ENCODE peak calls at places on chromosomes 7 and 10, in five cellular contexts. G, U, T, Q and W are unnamed samples.

GRCh38 chr10:7264313-7264741 is 146.5 kb downstream of the SFMBT2 start:
- DNase-seq in T (no peak), U (no peak), G (no peak), Q (peak; percentile 57), W (no peak)

GRCh38 chr7:19747740-19748339 is 25.6 kb downstream of the TMEM196 start:
- DNase-seq in U (no peak), T (peak; percentile 37), G (no peak), Q (peak; percentile 47), W (peak; percentile 10)

GRCh38 chr7:22633954-22634474 is 93.0 kb upstream of the IL6 start:
- DNase-seq in G (no peak), U (no peak), T (no peak), Q (no peak), W (no peak)

GRCh38 chr10:121289800-121290199 is 308.4 kb downstream of the FGFR2 start:
- DNase-seq in Q (no peak), T (no peak), G (no peak), U (no peak), W (no peak)

GRCh38 chr10:97049670-97050069 is 136.1 kb downstream of the SLIT1 start:
- DNase-seq in T (no peak), G (no peak), Q (no peak), U (no peak), W (no peak)

GRCh38 chr10:78470267-78471103 is 436.8 kb downstream of the RPS24 start:
- DNase-seq in T (no peak), U (no peak), G (no peak), Q (peak; percentile 62), W (no peak)

GRCh38 chr7:33596694-33597093 is 308.6 kb upstream of the BMPER start:
- DNase-seq in Q (no peak), G (no peak), T (no peak), U (no peak), W (no peak)

GRCh38 chr7:28176174-28176573 is 4.4 kb downstream of the JAZF1 start:
- DNase-seq in T (no peak), U (no peak), Q (no peak), G (no peak), W (no peak)

GRCh38 chr7:101932053-101932452 is 114.6 kb downstream of the CUX1 start:
- DNase-seq in G (no peak), T (no peak), Q (no peak), U (no peak), W (peak; percentile 8)

GRCh38 chr10:80713398-80713928 is 175.8 kb downstream of the SH2D4B start:
- DNase-seq in G (no peak), U (no peak), T (no peak), Q (no peak), W (no peak)

GRCh38 chr10:110409926-110410325 is 87.8 kb upstream of the DUSP5 start:
- DNase-seq in T (no peak), G (no peak), Q (no peak), U (no peak), W (no peak)

GRCh38 chr7:53292341-53292740 is 256.9 kb downstream of the POM121L12 start:
- DNase-seq in U (no peak), G (no peak), T (no peak), Q (no peak), W (no peak)

GRCh38 chr10:10093035-10093434 is 924.6 kb upstream of the CELF2 start:
- DNase-seq in U (no peak), G (no peak), Q (no peak), T (no peak), W (no peak)

GRCh38 chr10:103580011-103580410 is 86.5 kb downstream of the NEURL1 start:
- DNase-seq in T (no peak), Q (no peak), G (no peak), U (no peak), W (no peak)

GRCh38 chr7:64951250-64951848 is 39.5 kb downstream of the ZNF117 start:
- DNase-seq in G (peak; percentile 35), Q (peak; percentile 66), U (peak; percentile 15), T (peak; percentile 2), W (no peak)

GRCh38 chr10:21336476-21337170 is 188.9 kb downstream of the SKIDA1 start:
- DNase-seq in G (no peak), Q (no peak), T (peak; percentile 37), U (no peak), W (no peak)

GRCh38 chr10:71767420-71768035 is 5.8 kb downstream of the VSIR start:
- DNase-seq in T (no peak), Q (no peak), U (no peak), G (no peak), W (peak; percentile 72)

GRCh38 chr10:110568055-110568735 is 700 bp downstream of the SMC3 start:
- DNase-seq in T (no peak), Q (no peak), U (peak; percentile 52), G (peak; percentile 61), W (no peak)

GRCh38 chr7:103989200-103989784 is at the start of gene RELN:
- DNase-seq in T (peak; percentile 63), U (no peak), G (no peak), Q (peak; percentile 85), W (no peak)

GRCh38 chr10:47381427-47382379 is 2.4 kb downstream of the ZNF488 start:
- DNase-seq in T (no peak), U (no peak), G (no peak), Q (peak; percentile 7), W (no peak)

GRCh38 chr10:24536653-24537052 is 187.0 kb downstream of the ARHGAP21 start:
- DNase-seq in G (no peak), T (no peak), Q (no peak), U (no peak), W (no peak)

GRCh38 chr7:22548313-22548712 is 48.3 kb upstream of the STEAP1B start:
- DNase-seq in T (no peak), Q (no peak), G (no peak), U (no peak), W (no peak)

GRCh38 chr7:158740013-158740656 is 35.5 kb upstream of the NCAPG2 start:
- DNase-seq in U (no peak), Q (no peak), T (no peak), G (no peak), W (no peak)

GRCh38 chr7:39353615-39354376 is 212.4 kb upstream of the YAE1 start:
- DNase-seq in T (peak; percentile 48), U (no peak), G (no peak), Q (peak; percentile 70), W (peak; percentile 51)

GRCh38 chr10:12382956-12383531 is 33.7 kb downstream of the CAMK1D start:
- DNase-seq in Q (no peak), G (no peak), T (no peak), U (no peak), W (no peak)

GRCh38 chr10:110898391-110898790 is 20.6 kb downstream of the BBIP1 start:
- DNase-seq in U (no peak), Q (no peak), T (no peak), G (no peak), W (no peak)

GRCh38 chr10:35795131-35795819 is 153.2 kb upstream of the FZD8 start:
- DNase-seq in G (no peak), U (no peak), Q (no peak), T (no peak), W (no peak)

GRCh38 chr7:16129431-16130126 is 291.8 kb downstream of the CRPPA start:
- DNase-seq in G (no peak), Q (no peak), U (no peak), T (no peak), W (no peak)

GRCh38 chr7:83588602-83589240 is 60.2 kb downstream of the SEMA3E start:
- DNase-seq in Q (peak; percentile 36), U (no peak), T (no peak), G (no peak), W (no peak)

DNA sequence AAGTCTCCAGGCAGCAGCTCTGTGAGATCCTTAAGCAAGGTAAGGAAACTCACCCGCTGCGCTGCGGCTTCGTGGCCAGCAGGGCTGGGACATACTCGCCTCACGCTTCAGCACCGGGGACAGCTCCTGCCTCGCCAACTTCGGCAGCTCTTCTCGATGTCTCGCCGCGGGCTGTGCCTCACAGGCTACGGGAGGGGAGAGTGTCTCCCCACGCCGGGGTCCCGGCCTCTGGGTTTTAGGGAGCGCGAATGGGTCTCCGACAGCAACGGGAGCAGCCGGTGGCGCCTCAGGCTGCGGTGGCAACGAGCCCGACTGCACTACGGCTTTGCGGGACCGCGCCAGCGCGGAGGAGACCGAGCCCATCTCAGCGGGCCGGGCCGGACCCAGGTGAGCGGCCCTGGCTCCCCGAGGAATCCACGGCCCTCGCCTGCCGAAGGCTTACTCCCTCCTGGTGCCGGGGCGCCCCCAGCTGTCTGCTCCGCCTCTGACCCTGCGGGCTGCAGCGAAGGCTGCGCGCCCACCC is 62.4 kb downstream of the LSM5 start:
- DNase-seq in U (peak; percentile 17), T (peak; percentile 93), G (peak; percentile 26), Q (peak; percentile 70), W (peak; percentile 75)
- H3K4me3 ChIP-seq in U (no peak overlapping the region), T (no peak overlapping the region), G (no peak overlapping the region), Q (no peak overlapping the region), W (no peak overlapping the region)

DNA sequence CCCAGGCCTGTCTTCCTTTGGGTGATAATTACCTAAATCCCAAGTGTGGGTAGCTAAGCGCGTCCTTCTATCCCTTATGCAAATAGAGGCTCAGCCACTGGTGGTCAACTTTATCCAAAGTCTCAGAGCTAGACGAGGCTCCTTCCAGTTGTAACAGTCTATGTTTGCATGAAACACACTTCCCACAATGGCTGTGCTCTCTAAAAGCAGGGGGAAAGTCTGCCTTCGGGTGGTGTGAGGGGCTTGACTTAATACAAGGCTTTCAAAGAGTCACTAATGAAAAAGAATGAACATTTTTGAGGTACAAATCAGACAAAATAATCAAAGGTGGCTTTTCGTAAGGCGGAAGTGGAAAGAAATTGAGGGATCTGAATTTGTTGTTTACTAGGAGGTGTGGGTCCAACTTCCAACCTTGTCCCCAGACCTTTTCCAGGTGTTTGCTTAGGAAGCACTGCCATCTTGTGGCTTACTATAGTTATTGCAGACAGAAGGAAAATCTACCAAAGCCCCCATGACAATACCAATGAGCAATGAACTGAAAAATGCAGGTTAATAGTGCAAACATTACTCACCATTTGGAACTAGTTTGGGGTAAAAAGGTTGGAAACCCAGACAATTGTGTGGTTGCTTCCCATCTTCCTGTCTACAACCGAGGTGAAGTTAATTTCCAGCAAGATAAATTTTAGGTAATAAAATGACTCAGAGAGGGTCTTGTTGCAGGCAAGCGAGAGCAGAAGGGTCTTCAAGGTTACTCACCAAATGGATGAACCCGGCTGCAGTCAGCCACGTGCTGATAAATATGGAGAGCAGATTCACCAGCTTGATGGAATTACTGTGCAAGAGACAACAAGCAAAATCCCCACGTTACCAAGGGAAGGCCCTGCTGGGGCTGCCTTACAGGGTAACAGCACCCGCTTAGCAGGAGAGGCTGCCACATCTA is 525.7 kb downstream of the KCNMA1 start:
- DNase-seq in G (no peak), U (no peak), Q (peak; percentile 76), T (peak; percentile 69), W (peak; percentile 14)
- H3K4me1 ChIP-seq in G (no peaks in the 10 kb centered on the region), U (no peaks in the 10 kb centered on the region), Q (peaks cover 5% of the 10 kb centered on the region), T (no peaks in the 10 kb centered on the region), W (no peaks in the 10 kb centered on the region)

GRCh38 chr7:6465862-6466261 is 18.1 kb upstream of the DAGLB start:
- DNase-seq in T (no peak), Q (no peak), U (no peak), G (no peak), W (no peak)
- H3K36me3 ChIP-seq in T (peaks cover 93% of the 10 kb centered on the region), Q (peaks cover 91% of the 10 kb centered on the region), U (peaks cover 69% of the 10 kb centered on the region), G (peaks cover 19% of the 10 kb centered on the region), W (peaks cover 35% of the 10 kb centered on the region)

GRCh38 chr10:102113956-102114857 is 6.0 kb downstream of the LDB1 start:
- DNase-seq in U (no peak), Q (peak; percentile 61), G (no peak), T (no peak), W (peak; percentile 35)

GRCh38 chr10:102113261-102113955 is 6.8 kb downstream of the LDB1 start:
- DNase-seq in Q (no peak), T (no peak), G (no peak), U (no peak), W (no peak)

GRCh38 chr10:102114861-102115618 is 5.1 kb downstream of the LDB1 start:
- DNase-seq in T (peak; percentile 89), Q (peak; percentile 88), G (peak; percentile 67), U (peak; percentile 61), W (peak; percentile 93)

GRCh38 chr10:102111276-102111675 is 8.9 kb downstream of the LDB1 start:
- DNase-seq in U (no peak), Q (no peak), G (no peak), T (no peak), W (no peak)

GRCh38 chr10:102112210-102112817 is 7.9 kb downstream of the LDB1 start:
- DNase-seq in U (no peak), G (no peak), Q (peak; percentile 53), T (no peak), W (no peak)
- H3K4me3 ChIP-seq in U (peak overlapping the region; percentile 74), G (no peak overlapping the region), Q (peak overlapping the region; percentile 72), T (peak overlapping the region; percentile 89), W (no peak overlapping the region)